ENCODE peak calls at places on chromosomes 11 and 22, in seven cellular contexts. M is cardiac muscle cell; I is dorsolateral prefrontal cortex; E is CD4-positive, alpha-beta memory T cell; V is astrocyte; U is transverse colon; Y is pancreas. O is an unnamed sample.

GRCh38 chr22:42942351-42942750 is 72.6 kb downstream of the PACSIN2 start:
- DNase-seq in M (no peak), I (no peak), E (no peak), V (no peak), U (no peak), Y (no peak), O (no peak)

GRCh38 chr22:39522567-39523300 is 2.4 kb downstream of the ATF4 start:
- DNase-seq in M (peak; percentile 51), I (peak; percentile 65), E (no peak), V (peak; percentile 49), U (peak; percentile 69), Y (peak; percentile 64), O (no peak)

GRCh38 chr11:20670932-20671403 is 1.6 kb downstream of the NELL1 start:
- DNase-seq in M (no peak), I (no peak), E (no peak), V (no peak), U (no peak), Y (no peak), O (no peak)

GRCh38 chr22:27597703-27598444 is 203.7 kb downstream of the MN1 start:
- DNase-seq in M (no peak), I (no peak), E (no peak), V (no peak), U (no peak), Y (no peak), O (no peak)

GRCh38 chr22:48677621-48678020 is 1150.1 kb downstream of the BRD1 start:
- DNase-seq in M (no peak), I (no peak), E (no peak), V (no peak), U (no peak), Y (no peak), O (no peak)

GRCh38 chr22:44723801-44724200 is 21.8 kb downstream of the PRR5 start:
- DNase-seq in M (no peak), I (no peak), E (no peak), V (no peak), U (no peak), Y (no peak), O (no peak)

GRCh38 chr11:44988981-44989635 is 38.4 kb upstream of the TP53I11 start:
- DNase-seq in M (no peak), I (no peak), E (no peak), V (no peak), U (no peak), Y (no peak), O (no peak)

GRCh38 chr11:111707039-111707690 is 59.0 kb downstream of the PPP2R1B start:
- DNase-seq in M (no peak), I (no peak), E (no peak), V (peak; percentile 81), U (no peak), Y (peak; percentile 46), O (peak; percentile 31)

GRCh38 chr11:64441127-64441526 is 82.2 kb downstream of the RPS6KA4 start:
- DNase-seq in M (no peak), I (no peak), E (no peak), V (no peak), U (no peak), Y (no peak), O (no peak)

GRCh38 chr22:23827351-23827995 is 11.3 kb downstream of the DERL3 start:
- DNase-seq in M (no peak), I (no peak), E (no peak), V (no peak), U (no peak), Y (no peak), O (no peak)
- H3K27ac ChIP-seq in M (peak overlapping the region; percentile 86), I (no peak overlapping the region), E (no peak overlapping the region), V (no peak overlapping the region), U (no peak overlapping the region), Y (no peak overlapping the region), O (no peak overlapping the region)

GRCh38 chr11:77140231-77140959 is 12.3 kb downstream of the MYO7A start:
- DNase-seq in M (peak; percentile 32), I (no peak), E (no peak), V (no peak), U (no peak), Y (peak; percentile 76), O (no peak)
- H3K27ac ChIP-seq in M (no peak overlapping the region), I (no peak overlapping the region), E (no peak overlapping the region), V (peak overlapping the region; percentile 35), U (peak overlapping the region; percentile 26), Y (peak overlapping the region; percentile 8), O (peak overlapping the region; percentile 52)

DNA sequence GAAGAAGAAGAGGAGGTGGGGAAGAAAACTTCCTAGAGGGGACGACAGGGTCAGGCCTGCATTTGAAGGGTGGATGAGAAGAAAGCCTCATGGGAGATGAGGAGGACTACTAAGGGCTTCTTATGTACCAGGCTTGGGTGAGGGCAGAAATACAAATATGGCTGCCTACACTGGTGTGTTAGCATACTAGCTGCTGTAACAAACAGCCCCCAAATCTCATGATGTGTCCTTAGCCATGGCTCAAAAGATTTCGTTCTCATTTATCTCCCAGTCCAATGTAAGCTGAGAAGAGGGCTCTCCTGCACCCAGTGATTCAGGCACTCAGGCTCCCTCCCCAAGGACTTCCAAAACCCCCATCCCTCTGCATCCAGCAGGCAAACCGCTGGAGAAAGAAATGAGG is 11.6 kb upstream of the MB start:
- DNase-seq in M (no peak), I (no peak), E (no peak), V (no peak), U (no peak), Y (no peak), O (no peak)
- H3K27ac ChIP-seq in M (no peak overlapping the region), I (no peak overlapping the region), E (no peak overlapping the region), V (peak overlapping the region; percentile 93), U (peak overlapping the region; percentile 88), Y (peak overlapping the region; percentile 67), O (peak overlapping the region; percentile 86)

GRCh38 chr11:3156282-3156660 is 8.8 kb downstream of the OSBPL5 start:
- DNase-seq in M (no peak), I (no peak), E (no peak), V (no peak), U (no peak), Y (no peak), O (no peak)
- H3K27ac ChIP-seq in M (no peak overlapping the region), I (no peak overlapping the region), E (no peak overlapping the region), V (no peak overlapping the region), U (peak overlapping the region; percentile 71), Y (no peak overlapping the region), O (no peak overlapping the region)

GRCh38 chr22:31124290-31124689 is 1.5 kb downstream of the INPP5J start:
- DNase-seq in M (no peak), I (no peak), E (no peak), V (no peak), U (no peak), Y (no peak), O (no peak)

GRCh38 chr22:31123292-31123602 is 481 bp downstream of the INPP5J start:
- DNase-seq in M (no peak), I (no peak), E (no peak), V (no peak), U (no peak), Y (no peak), O (no peak)

GRCh38 chr22:31122196-31122531 is 602 bp upstream of the INPP5J start:
- DNase-seq in M (no peak), I (no peak), E (no peak), V (no peak), U (no peak), Y (no peak), O (no peak)

GRCh38 chr22:31121403-31121802 is 1.4 kb upstream of the INPP5J start:
- DNase-seq in M (no peak), I (no peak), E (no peak), V (no peak), U (no peak), Y (no peak), O (no peak)

GRCh38 chr22:31122532-31123291 is at the start of gene INPP5J:
- DNase-seq in M (peak; percentile 84), I (peak; percentile 45), E (no peak), V (peak; percentile 39), U (peak; percentile 80), Y (peak; percentile 74), O (no peak)
- H3K27ac ChIP-seq in M (peak within 1 kb of the TSS; percentile 81), I (no peak within 1 kb of the TSS), E (no peak within 1 kb of the TSS), V (no peak within 1 kb of the TSS), U (peak within 1 kb of the TSS; percentile 81), Y (peak within 1 kb of the TSS; percentile 30), O (no peak within 1 kb of the TSS)

GRCh38 chr11:119992171-119993051 is 145.5 kb downstream of the TRIM29 start:
- DNase-seq in M (no peak), I (no peak), E (no peak), V (no peak), U (no peak), Y (no peak), O (no peak)

GRCh38 chr11:119991022-119991404 is 146.9 kb downstream of the TRIM29 start:
- DNase-seq in M (no peak), I (no peak), E (no peak), V (no peak), U (no peak), Y (no peak), O (no peak)

GRCh38 chr11:119991669-119992068 is 146.2 kb downstream of the TRIM29 start:
- DNase-seq in M (no peak), I (no peak), E (no peak), V (no peak), U (no peak), Y (no peak), O (no peak)

GRCh38 chr11:119989422-119989821 is 148.5 kb downstream of the TRIM29 start:
- DNase-seq in M (no peak), I (no peak), E (no peak), V (no peak), U (no peak), Y (no peak), O (no peak)

GRCh38 chr11:119990306-119991021 is 147.4 kb downstream of the TRIM29 start:
- DNase-seq in M (no peak), I (peak; percentile 89), E (no peak), V (no peak), U (no peak), Y (peak; percentile 46), O (no peak)
- H3K27ac ChIP-seq in M (no peak overlapping the region), I (peak overlapping the region; percentile 92), E (no peak overlapping the region), V (no peak overlapping the region), U (no peak overlapping the region), Y (no peak overlapping the region), O (no peak overlapping the region)

DNA sequence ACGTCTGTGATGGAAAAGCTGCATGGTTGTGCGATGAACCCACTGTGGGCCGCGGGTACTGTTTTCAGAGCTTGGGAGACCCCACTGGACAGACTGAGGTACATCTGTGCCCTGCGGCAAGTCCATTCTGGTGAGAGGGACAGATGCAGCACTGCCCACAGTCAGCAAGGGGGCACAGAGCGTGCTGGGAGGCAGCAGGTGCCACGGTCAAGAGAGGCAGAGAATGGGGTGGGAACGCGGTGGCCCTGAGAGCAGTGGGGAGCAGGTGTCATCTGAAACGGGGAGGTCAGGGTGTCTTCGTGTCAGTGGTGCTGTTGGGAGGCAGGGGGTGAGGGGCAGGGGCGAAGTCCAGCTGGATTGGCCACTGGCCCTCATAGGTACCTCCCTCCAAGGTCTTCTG is 32.0 kb downstream of the TBC1D22A start:
- DNase-seq in M (no peak), I (no peak), E (no peak), V (no peak), U (no peak), Y (no peak), O (no peak)
- H3K27ac ChIP-seq in M (no peak overlapping the region), I (no peak overlapping the region), E (no peak overlapping the region), V (no peak overlapping the region), U (no peak overlapping the region), Y (no peak overlapping the region), O (no peak overlapping the region)

GRCh38 chr22:28710889-28711285 is 30.7 kb downstream of the CHEK2 start:
- DNase-seq in M (no peak), I (no peak), E (no peak), V (peak; percentile 4), U (no peak), Y (no peak), O (no peak)
- H3K27ac ChIP-seq in M (no peak overlapping the region), I (no peak overlapping the region), E (no peak overlapping the region), V (peak overlapping the region; percentile 46), U (peak overlapping the region; percentile 59), Y (no peak overlapping the region), O (peak overlapping the region; percentile 93)

O was measured in epithelial cell of prostate.